ENCODE peak calls at places on chromosomes 6 and 20, in seven cellular contexts. M is left ventricle myocardium inferior, U is lower lobe of right lung, G is keratinocyte, D is right lobe of liver, W is HL-60, E is heart right ventricle. O is an unnamed sample.
A peak's percentile ranks its signal among the peaks of the same experiment; 100 is the strongest.

GRCh38 chr6:150149146-150149545 is 6.3 kb downstream of the PPP1R14C start:
- DNase-seq in M (no peak), U (no peak), G (no peak), D (no peak), W (no peak), E (no peak), O (no peak)

GRCh38 chr20:35742741-35743523 is 872 bp upstream of the RBM39 start:
- DNase-seq in M (no peak), U (no peak), G (no peak), D (no peak), W (no peak), E (no peak), O (no peak)

GRCh38 chr6:107667790-107668189 is 156.3 kb downstream of the SCML4 start:
- DNase-seq in M (no peak), U (no peak), G (no peak), D (no peak), W (no peak), E (no peak), O (no peak)

GRCh38 chr6:162736933-162737332 is 9.2 kb downstream of the PACRG start:
- DNase-seq in M (no peak), U (no peak), G (no peak), D (no peak), W (no peak), E (no peak), O (no peak)

GRCh38 chr20:60715172-60715571 is 536.9 kb upstream of the CDH4 start:
- DNase-seq in M (no peak), U (no peak), G (no peak), D (no peak), W (no peak), E (no peak), O (no peak)

GRCh38 chr6:116954938-116955337 is 77.9 kb downstream of the RFX6 start:
- DNase-seq in M (no peak), U (no peak), G (no peak), D (no peak), W (no peak), E (no peak), O (no peak)

GRCh38 chr6:127481081-127481480 is 21.9 kb upstream of the KIAA0408 start:
- DNase-seq in M (no peak), U (no peak), G (no peak), D (no peak), W (no peak), E (no peak), O (no peak)

GRCh38 chr6:39343461-39343870 is 21.0 kb upstream of the KCNK16 start:
- DNase-seq in M (no peak), U (no peak), G (no peak), D (no peak), W (no peak), E (no peak), O (no peak)

GRCh38 chr6:167917755-167918154 is 79.7 kb upstream of the KIF25 start:
- DNase-seq in M (no peak), U (no peak), G (no peak), D (no peak), W (no peak), E (no peak), O (no peak)

GRCh38 chr6:113450061-113450465 is 407.1 kb upstream of the MARCKS start:
- DNase-seq in M (no peak), U (no peak), G (no peak), D (no peak), W (no peak), E (no peak), O (no peak)

GRCh38 chr20:62088258-62089127 is 22.8 kb upstream of the TAF4 start:
- DNase-seq in M (no peak), U (no peak), G (peak; percentile 60), D (no peak), W (no peak), E (no peak), O (no peak)

GRCh38 chr6:116387374-116387773 is 16.6 kb downstream of the DSE start:
- DNase-seq in M (no peak), U (no peak), G (no peak), D (no peak), W (no peak), E (no peak), O (no peak)

GRCh38 chr6:27668442-27669275 is 195.8 kb upstream of the ZNF184 start:
- DNase-seq in M (no peak), U (no peak), G (peak; percentile 69), D (no peak), W (peak; percentile 45), E (no peak), O (peak; percentile 78)

GRCh38 chr6:71288228-71289038 is at the start of gene OGFRL1:
- DNase-seq in M (peak; percentile 84), U (peak; percentile 84), G (no peak), D (peak; percentile 82), W (no peak), E (peak; percentile 86), O (peak; percentile 36)
- TF ChIP-seq CTCF in M (peak; percentile 50), U (no peak), G (no peak), D (peak; percentile 46), W (no peak), E (no peak), O (no peak)

GRCh38 chr20:10408427-10408826 is 25.6 kb downstream of the MKKS start:
- DNase-seq in M (no peak), U (no peak), G (no peak), D (no peak), W (no peak), E (no peak), O (no peak)

GRCh38 chr20:10414982-10415650 is 18.9 kb downstream of the MKKS start:
- DNase-seq in M (no peak), U (no peak), G (peak; percentile 62), D (no peak), W (no peak), E (no peak), O (no peak)

GRCh38 chr20:10411673-10412072 is 22.3 kb downstream of the MKKS start:
- DNase-seq in M (no peak), U (no peak), G (no peak), D (no peak), W (no peak), E (no peak), O (no peak)

GRCh38 chr20:10412591-10413408 is 21.2 kb downstream of the MKKS start:
- DNase-seq in M (no peak), U (no peak), G (no peak), D (no peak), W (no peak), E (no peak), O (no peak)
- TF ChIP-seq CTCF in M (peak; percentile 10), U (no peak), G (no peak), D (peak; percentile 38), W (no peak), E (no peak), O (no peak)

GRCh38 chr20:58868795-58869194 is 16.3 kb downstream of the GNAS start:
- DNase-seq in M (no peak), U (no peak), G (no peak), D (no peak), W (no peak), E (no peak), O (no peak)

GRCh38 chr20:58869662-58870227 is 17.2 kb downstream of the GNAS start:
- DNase-seq in M (no peak), U (no peak), G (no peak), D (no peak), W (no peak), E (no peak), O (no peak)

GRCh38 chr20:58867211-58867610 is 14.7 kb downstream of the GNAS start:
- DNase-seq in M (no peak), U (no peak), G (no peak), D (no peak), W (no peak), E (no peak), O (no peak)

DNA sequence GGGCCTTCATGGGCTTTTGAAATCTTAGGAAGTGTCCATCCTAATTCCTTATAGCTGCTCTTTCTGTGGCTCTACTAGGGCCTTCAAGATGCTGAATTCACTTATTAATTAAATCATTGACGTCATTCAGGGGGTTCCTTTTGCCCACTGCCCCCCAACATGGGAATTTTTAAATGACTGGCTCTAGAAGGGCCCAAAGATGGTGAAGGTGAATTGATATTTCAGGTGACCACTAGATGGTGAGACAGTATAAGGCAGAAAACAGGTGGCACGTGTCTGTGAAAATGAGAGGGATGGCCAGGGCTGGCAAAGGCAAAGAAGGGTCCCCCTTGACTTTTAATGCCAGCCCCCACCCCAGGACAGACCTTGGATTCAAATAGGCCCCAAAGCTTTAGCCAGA is 11.8 kb downstream of the GNAS start:
- DNase-seq in M (no peak), U (no peak), G (no peak), D (no peak), W (no peak), E (no peak), O (no peak)
- TF ChIP-seq CTCF in M (peak; percentile 31), U (no peak), G (peak; percentile 13), D (peak; percentile 28), W (no peak), E (peak; percentile 5), O (no peak)

DNA sequence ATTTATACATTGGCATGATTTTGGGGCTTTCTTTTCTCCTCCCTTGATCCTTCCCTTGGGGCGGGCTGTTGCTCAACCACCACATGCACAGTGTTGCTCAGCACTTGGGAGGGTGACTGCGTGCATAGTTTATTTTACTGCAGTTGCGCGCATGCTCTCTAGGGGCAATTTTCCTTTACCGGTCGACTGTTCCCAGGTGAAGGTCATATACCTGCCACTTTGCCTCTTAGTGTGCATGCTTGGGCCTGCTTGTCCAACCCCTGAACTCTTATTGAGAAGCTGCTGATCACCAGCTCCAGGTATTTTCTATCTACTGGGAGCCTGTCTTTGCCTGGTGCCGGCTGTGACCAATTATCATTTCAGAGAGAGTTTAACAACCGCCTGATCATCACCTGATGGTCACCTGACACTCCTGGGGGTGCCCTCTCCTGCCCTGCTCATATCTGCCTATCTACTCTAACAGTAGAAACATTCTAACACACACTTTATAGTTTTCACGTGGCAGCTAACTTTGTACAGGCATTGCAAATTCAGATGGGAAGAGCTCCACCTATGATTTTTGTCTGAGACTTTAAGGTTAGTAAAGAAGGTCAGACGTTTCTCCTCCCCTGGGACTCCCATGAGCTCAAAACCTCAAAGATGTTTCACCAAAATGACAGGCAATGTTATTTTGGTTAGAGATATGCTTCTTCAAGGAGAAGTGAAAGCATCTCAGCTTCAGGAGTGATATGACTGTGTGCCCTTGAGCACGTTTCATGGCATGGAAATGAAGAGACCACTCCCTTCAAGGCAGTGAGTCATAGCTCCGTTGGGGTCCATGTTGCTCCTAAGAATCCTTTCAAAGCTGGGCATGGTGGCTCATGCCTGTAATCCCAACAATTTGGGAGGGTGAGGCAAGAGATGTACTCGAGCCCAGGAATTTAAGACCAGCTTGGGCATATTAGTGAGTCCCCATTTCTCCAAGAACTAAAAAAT is 227.5 kb upstream of the MYLIP start:
- DNase-seq in M (no peak), U (no peak), G (peak; percentile 75), D (no peak), W (peak; percentile 81), E (no peak), O (no peak)
- TF ChIP-seq CTCF in M (no peak), U (no peak), G (no peak), D (no peak), W (no peak), E (no peak), O (no peak)

DNA sequence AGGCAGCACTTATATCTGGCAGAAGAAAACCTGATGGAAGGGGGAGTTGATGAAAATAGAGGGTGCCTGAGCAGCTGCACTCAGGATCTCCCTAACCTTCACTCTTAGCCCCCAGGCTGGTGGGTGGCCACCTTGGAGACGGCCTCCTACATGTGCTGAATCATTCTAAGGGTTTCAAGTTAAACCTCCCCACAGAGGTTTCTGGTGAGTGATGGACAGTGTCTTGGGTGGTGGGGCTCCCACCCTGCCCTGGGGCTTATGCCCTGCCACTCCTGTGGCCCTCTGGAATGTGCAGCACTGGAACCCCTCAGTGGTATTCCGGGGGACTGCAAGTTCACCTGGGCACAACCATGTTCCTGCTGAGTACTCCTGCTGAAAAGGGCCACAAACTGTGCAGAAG is 357.2 kb downstream of the CD83 start:
- DNase-seq in M (no peak), U (no peak), G (no peak), D (no peak), W (no peak), E (no peak), O (no peak)
- TF ChIP-seq CTCF in M (no peak), U (no peak), G (no peak), D (no peak), W (no peak), E (no peak), O (no peak)